ENCODE peak calls at places on chromosomes 3 and 15, in eight cellular contexts. U, T, B, N, W, H, K and Q are unnamed samples.

GRCh38 chr15:42845581-42845980 is 75.0 kb downstream of the TTBK2 start:
- DNase-seq in U (no peak), T (peak; percentile 26), B (no peak), N (no peak), W (no peak), H (no peak), K (no peak), Q (no peak)

GRCh38 chr15:28935316-28935715 is 49.5 kb downstream of the APBA2 start:
- DNase-seq in U (no peak), T (peak; percentile 7), B (peak; percentile 18), N (peak; percentile 36), W (peak; percentile 23), H (peak; percentile 81), K (no peak), Q (peak; percentile 29)

GRCh38 chr15:35495075-35495474 is 50.9 kb downstream of the DPH6 start:
- DNase-seq in U (no peak), T (no peak), B (no peak), N (no peak), W (no peak), H (no peak), K (no peak), Q (no peak)

GRCh38 chr3:9067352-9067975 is 104.2 kb upstream of the RAD18 start:
- DNase-seq in U (no peak), T (peak; percentile 68), B (no peak), N (no peak), W (peak; percentile 65), H (peak; percentile 85), K (no peak), Q (no peak)

GRCh38 chr3:189629803-189630455 is 1.3 kb upstream of the TP63 start:
- DNase-seq in U (no peak), T (no peak), B (no peak), N (peak; percentile 60), W (no peak), H (no peak), K (peak; percentile 25), Q (no peak)

GRCh38 chr3:122112754-122113153 is 57.6 kb downstream of the CD86 start:
- DNase-seq in U (no peak), T (no peak), B (no peak), N (no peak), W (no peak), H (no peak), K (no peak), Q (no peak)

GRCh38 chr3:51386852-51387229 is 1.8 kb downstream of the MANF start:
- DNase-seq in U (no peak), T (no peak), B (no peak), N (peak; percentile 49), W (no peak), H (no peak), K (no peak), Q (no peak)

GRCh38 chr15:40763801-40764765 is at the start of gene GCHFR:
- DNase-seq in U (peak; percentile 74), T (peak; percentile 73), B (peak; percentile 56), N (peak; percentile 93), W (no peak), H (peak; percentile 94), K (peak; percentile 78), Q (peak; percentile 57)

GRCh38 chr15:70783610-70784021 is 20.3 kb upstream of the UACA start:
- DNase-seq in U (no peak), T (peak; percentile 78), B (no peak), N (no peak), W (no peak), H (no peak), K (no peak), Q (no peak)

GRCh38 chr15:66711886-66712285 is 9.8 kb downstream of the SMAD6 start:
- DNase-seq in U (no peak), T (no peak), B (no peak), N (no peak), W (no peak), H (no peak), K (no peak), Q (no peak)

GRCh38 chr3:17079933-17080332 is 195.2 kb downstream of the PLCL2 start:
- DNase-seq in U (no peak), T (no peak), B (no peak), N (no peak), W (no peak), H (no peak), K (no peak), Q (peak; percentile 18)

GRCh38 chr3:13158441-13158840 is 85.2 kb upstream of the IQSEC1 start:
- DNase-seq in U (no peak), T (no peak), B (no peak), N (peak; percentile 25), W (no peak), H (peak; percentile 77), K (no peak), Q (no peak)

GRCh38 chr3:30232142-30232541 is 374.3 kb upstream of the TGFBR2 start:
- DNase-seq in U (no peak), T (peak; percentile 73), B (no peak), N (no peak), W (no peak), H (no peak), K (no peak), Q (no peak)

GRCh38 chr3:113557374-113557773 is 25.0 kb downstream of the SIDT1 start:
- DNase-seq in U (no peak), T (peak; percentile 83), B (no peak), N (no peak), W (peak; percentile 15), H (no peak), K (no peak), Q (no peak)

GRCh38 chr3:129429597-129429996 is 1.2 kb upstream of the EFCAB12 start:
- DNase-seq in U (no peak), T (no peak), B (no peak), N (no peak), W (no peak), H (no peak), K (no peak), Q (no peak)

GRCh38 chr3:167876603-167877325 is 141.2 kb downstream of the SERPINI1 start:
- DNase-seq in U (no peak), T (peak; percentile 37), B (no peak), N (no peak), W (peak; percentile 6), H (no peak), K (no peak), Q (no peak)

GRCh38 chr15:73388256-73388781 is 19.6 kb upstream of the HCN4 start:
- DNase-seq in U (no peak), T (peak; percentile 84), B (no peak), N (no peak), W (peak; percentile 95), H (peak; percentile 39), K (no peak), Q (no peak)

GRCh38 chr3:123670743-123671142 is 85.9 kb upstream of the HACD2 start:
- DNase-seq in U (no peak), T (no peak), B (no peak), N (no peak), W (no peak), H (no peak), K (no peak), Q (no peak)

GRCh38 chr3:76365284-76365683 is 579.9 kb upstream of the ZNF717 start:
- DNase-seq in U (no peak), T (no peak), B (no peak), N (no peak), W (no peak), H (no peak), K (no peak), Q (no peak)

GRCh38 chr3:46067401-46067800 is 40.1 kb upstream of the XCR1 start:
- DNase-seq in U (no peak), T (no peak), B (no peak), N (no peak), W (no peak), H (no peak), K (no peak), Q (no peak)

GRCh38 chr3:123597561-123597960 is 12.7 kb upstream of the HACD2 start:
- DNase-seq in U (no peak), T (no peak), B (no peak), N (no peak), W (no peak), H (no peak), K (no peak), Q (no peak)